ENCODE peak calls at places on chromosomes 13 and 19, in ten cellular contexts. N, X, O, K, D, S, R, Y, Q and E are unnamed samples. For H3K4me1, the result is how much of the 10 kb centered on the place peaks cover.

GRCh38 chr13:66803759-66804456 is 426.2 kb downstream of the PCDH9 start:
- DNase-seq in X (no peak), R (no peak), Y (no peak), S (no peak), O (no peak), D (no peak), Q (peak), K (no peak), N (no peak), E (no peak)

GRCh38 chr19:35166100-35167063 is 11.8 kb downstream of the FXYD5 start:
- DNase-seq in Y (no peak), O (no peak), S (no peak), N (peak), Q (no peak), X (no peak), R (no peak), D (no peak), K (no peak), E (no peak)

GRCh38 chr13:48531416-48532145 is 1.3 kb downstream of the RCBTB2 start:
- DNase-seq in K (no peak), O (no peak), N (no peak), Y (no peak), Q (no peak), S (peak), X (no peak), R (no peak), D (no peak), E (peak)

GRCh38 chr13:52695856-52696255 is 43.2 kb downstream of the SUGT1 start:
- DNase-seq in X (peak), S (no peak), D (no peak), R (no peak), N (no peak), Q (peak), Y (no peak), K (no peak), O (no peak), E (no peak)

GRCh38 chr19:53809518-53810186 is 14.5 kb downstream of the NLRP12 start:
- DNase-seq in Y (no peak), K (no peak), Q (peak), D (no peak), S (peak), N (peak), X (no peak), R (no peak), O (no peak), E (no peak)

GRCh38 chr13:102580552-102581169 is 16.1 kb upstream of the TPP2 start:
- DNase-seq in R (peak), Y (no peak), O (no peak), D (no peak), N (no peak), Q (peak), X (peak), S (peak), K (peak), E (peak)

GRCh38 chr13:74210693-74211393 is 76.6 kb upstream of the KLF12 start:
- DNase-seq in R (no peak), S (no peak), D (no peak), N (no peak), Q (peak), K (no peak), Y (no peak), X (peak), O (no peak), E (peak)

GRCh38 chr19:5808120-5808816 is 3.4 kb downstream of the NRTN start:
- DNase-seq in X (no peak), K (no peak), D (no peak), Y (no peak), S (no peak), Q (no peak), O (no peak), N (no peak), R (no peak), E (no peak)

GRCh38 chr13:29524176-29524575 is 71.3 kb downstream of the SLC7A1 start:
- DNase-seq in S (no peak), Y (peak), O (no peak), Q (no peak), N (no peak), X (no peak), D (peak), K (peak), R (no peak), E (no peak)

GRCh38 chr13:77118134-77118533 is 91.2 kb upstream of the FBXL3 start:
- DNase-seq in R (no peak), S (peak), O (no peak), Y (no peak), X (no peak), N (peak), K (no peak), Q (no peak), D (no peak), E (no peak)

GRCh38 chr13:20441879-20442278 is 83.8 kb downstream of the CRYL1 start:
- DNase-seq in N (no peak), O (no peak), D (no peak), Q (peak), X (peak), Y (no peak), S (peak), K (no peak), R (peak), E (no peak)

GRCh38 chr13:64746845-64747244 is 2483.3 kb downstream of the PCDH9 start:
- DNase-seq in X (no peak), N (no peak), S (no peak), R (no peak), Q (no peak), K (no peak), D (no peak), O (no peak), Y (no peak), E (no peak)
- H3K4me1 ChIP-seq in X (under half), N (under half), S (under half), R (under half), Q (under half), K (under half), D (under half), O (under half), Y (under half), E (under half)

GRCh38 chr19:14434543-14435319 is 1.6 kb downstream of the PKN1 start:
- DNase-seq in N (no peak), D (peak), R (peak), Y (peak), Q (peak), K (peak), X (peak), S (no peak), O (no peak), E (peak)

GRCh38 chr19:14433454-14434156 is 499 bp downstream of the PKN1 start:
- DNase-seq in D (peak), N (no peak), X (no peak), Y (no peak), O (no peak), R (peak), S (no peak), Q (peak), K (peak), E (peak)

GRCh38 chr19:14434157-14434501 is 1.0 kb downstream of the PKN1 start:
- DNase-seq in N (no peak), D (no peak), Y (no peak), O (no peak), R (no peak), K (no peak), Q (peak), S (no peak), X (no peak), E (peak)

GRCh38 chr19:14437578-14438140 is 4.6 kb downstream of the PKN1 start:
- DNase-seq in N (no peak), R (no peak), K (no peak), O (no peak), S (peak), Q (no peak), X (no peak), D (no peak), Y (no peak), E (no peak)

DNA sequence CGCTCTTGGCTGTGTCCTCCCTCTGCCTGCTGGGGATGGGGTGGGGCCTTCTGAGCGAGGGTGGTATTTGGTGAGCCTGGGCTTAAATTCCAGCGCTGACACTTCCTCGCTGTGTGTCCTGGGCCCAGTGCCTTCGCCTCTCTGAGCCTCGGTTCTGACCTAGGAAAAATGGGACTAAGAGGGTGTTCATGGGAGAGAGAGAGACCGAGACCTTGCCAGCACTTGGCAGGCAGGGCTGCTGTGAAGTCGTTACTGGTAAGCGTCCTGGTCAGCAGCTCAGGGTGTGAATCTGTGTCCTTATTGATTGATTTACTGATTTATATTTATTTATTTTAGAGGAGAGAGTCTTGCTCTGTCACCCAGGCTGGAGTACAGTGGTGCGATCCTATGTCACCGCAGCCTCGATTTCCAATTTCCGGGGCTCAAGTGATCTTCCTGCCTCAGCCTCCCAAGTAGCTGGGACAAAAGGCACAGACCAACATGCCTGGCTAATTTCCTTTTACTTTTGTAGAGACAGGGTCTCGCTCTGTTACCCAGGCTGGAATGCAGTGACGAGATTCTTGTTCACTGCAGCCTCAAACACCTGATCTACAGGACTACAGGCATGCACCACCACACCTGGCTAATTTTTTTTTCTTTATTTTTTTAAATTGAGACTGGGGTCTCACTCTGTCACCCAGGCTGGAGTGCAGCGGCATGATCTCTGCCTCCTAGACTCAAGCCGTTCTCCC is 2.4 kb downstream of the PKN1 start:
- DNase-seq in R (no peak), N (no peak), O (no peak), X (no peak), S (no peak), D (no peak), Q (no peak), K (no peak), Y (no peak), E (no peak)
- H3K27ac ChIP-seq in R (peak), N (no peak), O (peak), X (peak), S (no peak), D (peak), Q (no peak), K (peak), Y (peak), E (no peak)

DNA sequence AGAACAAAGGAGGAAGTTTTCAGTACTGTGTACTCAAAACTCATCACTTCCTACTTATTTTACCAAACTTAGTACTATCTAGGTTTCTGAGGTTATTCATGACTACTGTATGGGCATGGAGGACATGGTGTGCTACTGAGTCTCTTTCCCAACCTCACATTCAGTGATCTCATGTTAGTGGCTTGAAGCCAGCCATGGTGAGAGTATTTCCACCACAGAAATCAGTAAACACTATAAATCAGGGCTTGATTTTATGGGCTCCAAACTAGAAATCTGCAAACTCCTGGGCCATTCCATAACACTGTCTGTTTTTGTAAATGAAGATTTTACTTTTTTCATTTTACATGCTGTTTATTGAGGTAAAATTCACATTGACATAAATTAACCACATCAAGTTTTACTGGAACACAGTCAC is 19.7 kb downstream of the MED26 start:
- DNase-seq in X (peak), D (no peak), R (no peak), N (no peak), O (no peak), K (no peak), S (no peak), Y (no peak), Q (peak), E (peak)
- H3K4me1 ChIP-seq in X (under half), D (under half), R (under half), N (under half), O (under half), K (half or more), S (under half), Y (half or more), Q (under half), E (half or more)

GRCh38 chr13:46894534-46894906 is 2.3 kb downstream of the HTR2A start:
- DNase-seq in Y (no peak), O (no peak), Q (peak), R (no peak), X (peak), N (no peak), S (no peak), D (no peak), K (no peak), E (no peak)
- H3K27ac ChIP-seq in Y (no peak), O (no peak), Q (no peak), R (no peak), X (no peak), N (no peak), S (no peak), D (no peak), K (no peak), E (no peak)

GRCh38 chr19:4391701-4392543 is 8.4 kb downstream of the SH3GL1 start:
- DNase-seq in D (peak), K (peak), S (no peak), R (no peak), N (no peak), O (no peak), Y (peak), X (peak), Q (no peak), E (no peak)

GRCh38 chr19:4390017-4390861 is 10.1 kb downstream of the SH3GL1 start:
- DNase-seq in X (peak), N (peak), K (peak), Y (peak), D (peak), Q (no peak), O (no peak), S (peak), R (no peak), E (peak)

GRCh38 chr19:4396949-4397783 is 3.2 kb downstream of the SH3GL1 start:
- DNase-seq in O (no peak), R (no peak), D (no peak), Q (no peak), K (no peak), Y (no peak), S (no peak), N (no peak), X (no peak), E (no peak)

GRCh38 chr19:4390862-4391693 is 9.3 kb downstream of the SH3GL1 start:
- DNase-seq in K (no peak), R (no peak), S (no peak), N (no peak), X (peak), D (no peak), O (no peak), Y (peak), Q (no peak), E (no peak)

GRCh38 chr19:4393947-4394590 is 6.3 kb downstream of the SH3GL1 start:
- DNase-seq in K (no peak), Y (no peak), Q (no peak), R (no peak), N (no peak), X (peak), S (peak), O (no peak), D (no peak), E (no peak)
- H3K4me1 ChIP-seq in K (half or more), Y (half or more), Q (under half), R (under half), N (under half), X (under half), S (under half), O (under half), D (under half), E (half or more)

GRCh38 chr13:27005556-27005955 is 166.1 kb downstream of the USP12 start:
- DNase-seq in D (no peak), K (no peak), O (no peak), N (no peak), X (peak), R (no peak), S (no peak), Q (no peak), Y (no peak), E (no peak)

GRCh38 chr13:27007166-27007565 is 164.4 kb downstream of the USP12 start:
- DNase-seq in Y (no peak), K (no peak), S (no peak), O (no peak), N (no peak), D (no peak), Q (no peak), X (no peak), R (no peak), E (peak)

GRCh38 chr13:27004866-27005265 is 166.7 kb downstream of the USP12 start:
- DNase-seq in D (no peak), N (no peak), K (no peak), Q (no peak), O (no peak), R (no peak), S (no peak), Y (no peak), X (no peak), E (no peak)

GRCh38 chr13:27005976-27006518 is 165.6 kb downstream of the USP12 start:
- DNase-seq in Y (no peak), Q (no peak), O (no peak), N (peak), S (no peak), X (no peak), K (no peak), R (no peak), D (no peak), E (no peak)

DNA sequence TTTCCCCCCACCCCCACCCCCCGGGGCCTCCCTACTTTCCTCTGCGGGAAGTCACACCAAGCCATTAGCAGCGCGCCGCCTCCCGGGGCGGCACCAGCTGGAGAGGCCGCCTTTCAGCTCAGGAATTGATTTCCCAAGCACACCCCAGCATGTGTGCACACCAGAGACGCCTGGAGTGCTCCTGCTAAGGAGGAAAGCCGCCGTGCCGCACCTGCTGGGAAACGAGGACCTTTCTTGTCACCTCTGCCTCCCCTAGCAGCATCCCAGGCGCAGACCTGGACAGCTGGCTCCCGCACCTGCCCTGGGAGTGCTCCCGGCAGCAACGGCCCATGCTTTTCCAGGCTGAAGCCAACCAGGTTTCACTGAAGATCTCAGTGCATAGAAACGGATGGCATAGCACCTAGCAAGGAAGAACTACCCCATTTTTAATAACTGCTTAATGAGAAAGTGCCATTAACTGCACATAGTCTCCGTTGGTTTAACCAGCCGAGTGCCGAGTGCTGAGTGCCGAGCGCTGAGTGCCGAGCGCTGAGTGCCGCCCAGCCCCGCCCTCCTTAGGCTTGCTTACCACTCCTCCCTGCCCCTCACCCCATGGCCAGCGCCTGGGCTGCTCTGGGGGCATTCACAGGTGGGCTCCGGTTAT is 165.0 kb downstream of the USP12 start:
- DNase-seq in O (no peak), S (peak), D (no peak), N (peak), Q (peak), K (no peak), Y (no peak), R (peak), X (peak), E (peak)
- H3K27ac ChIP-seq in O (peak), S (no peak), D (no peak), N (no peak), Q (no peak), K (no peak), Y (no peak), R (no peak), X (no peak), E (no peak)

DNA sequence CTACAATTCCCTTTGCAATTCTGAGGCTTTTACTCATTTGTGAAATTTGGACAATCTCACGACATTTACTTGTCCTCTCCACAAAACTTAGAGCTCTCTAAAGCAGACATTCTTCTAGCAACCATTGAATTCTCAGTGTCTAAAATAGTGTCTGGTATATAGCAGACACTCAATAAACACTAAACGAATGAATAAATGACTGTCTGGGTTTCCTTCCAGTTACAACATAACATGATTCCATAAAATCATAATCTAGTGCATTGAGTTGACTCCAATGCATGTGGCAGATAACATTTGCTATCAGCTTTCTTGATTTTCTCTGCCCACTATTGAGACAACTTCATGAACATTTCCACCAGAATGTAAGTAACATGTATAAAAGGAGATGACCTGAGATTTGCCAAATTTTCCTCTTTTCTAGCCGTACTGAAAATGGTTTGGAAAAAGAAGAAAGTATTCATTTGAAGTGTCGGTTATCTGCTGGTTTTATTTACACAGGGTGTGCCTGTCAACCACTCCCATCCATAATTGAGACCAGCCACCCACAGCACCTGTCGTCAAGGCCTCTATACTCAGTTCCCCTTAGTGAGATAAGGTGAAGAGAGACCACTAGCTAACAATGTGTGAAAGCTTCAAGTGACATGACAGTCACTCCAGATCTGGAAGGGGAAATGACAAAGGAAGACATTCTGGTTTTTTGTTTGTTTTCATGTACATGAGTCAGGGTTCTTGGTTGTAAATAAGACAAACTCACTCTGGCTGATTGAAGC is 4.8 kb upstream of the SERP2 start:
- DNase-seq in K (no peak), Q (peak), S (no peak), O (no peak), N (no peak), R (peak), X (no peak), Y (no peak), D (no peak), E (no peak)
- H3K4me1 ChIP-seq in K (under half), Q (under half), S (under half), O (under half), N (under half), R (half or more), X (under half), Y (under half), D (under half), E (under half)

GRCh38 chr19:3969435-3970312 is 1.2 kb downstream of the DAPK3 start:
- DNase-seq in R (peak), N (peak), Q (peak), Y (peak), O (peak), X (peak), K (peak), S (peak), D (peak), E (no peak)
- H3K27ac ChIP-seq in R (peak), N (peak), Q (peak), Y (peak), O (peak), X (peak), K (peak), S (peak), D (peak), E (peak)